ENCODE peak calls at places on chromosomes 3 and 15, in five cellular contexts. F is pancreas, C is cardiac muscle cell, H is colonic mucosa, U is lower lobe of right lung. E is an unnamed sample. For H3K27me3 and H3K36me3, the result is how much of the 10 kb centered on the place peaks cover.

GRCh38 chr3:131802029-131802428 is 232.8 kb downstream of the CPNE4 start:
- DNase-seq in C (no peak), F (no peak), H (no peak), U (no peak), E (no peak)

GRCh38 chr3:104460477-104461406 is 906.0 kb upstream of the ALCAM start:
- DNase-seq in C (peak), H (no peak), F (no peak), U (no peak), E (no peak)

GRCh38 chr3:113054552-113054951 is 63.8 kb downstream of the GTPBP8 start:
- DNase-seq in F (no peak), H (no peak), C (no peak), U (no peak), E (no peak)

GRCh38 chr3:50539356-50539838 is 28.1 kb downstream of the C3orf18 start:
- DNase-seq in C (no peak), U (no peak), F (no peak), H (no peak), E (no peak)

GRCh38 chr3:119945286-119945685 is 149.0 kb downstream of the GSK3B start:
- DNase-seq in H (no peak), F (no peak), C (no peak), U (no peak), E (no peak)

GRCh38 chr3:25897019-25897418 is 107.1 kb downstream of the OXSM start:
- DNase-seq in F (no peak), H (peak), U (no peak), C (peak), E (peak)

GRCh38 chr3:25973111-25973510 is 183.2 kb downstream of the OXSM start:
- DNase-seq in H (no peak), U (no peak), C (no peak), F (no peak), E (no peak)

GRCh38 chr3:33786565-33787327 is 11.7 kb upstream of the PDCD6IP start:
- DNase-seq in C (peak), U (no peak), H (no peak), F (no peak), E (no peak)

GRCh38 chr15:80545078-80545477 is 140.9 kb downstream of the ARNT2 start:
- DNase-seq in C (no peak), F (no peak), H (no peak), U (no peak), E (no peak)

GRCh38 chr3:184218814-184219213 is 10.6 kb upstream of the VWA5B2 start:
- DNase-seq in U (no peak), C (no peak), F (no peak), H (no peak), E (no peak)

GRCh38 chr15:87369269-87369668 is 887.3 kb downstream of the NTRK3 start:
- DNase-seq in C (no peak), U (no peak), H (no peak), F (no peak), E (no peak)

GRCh38 chr3:67700596-67700995 is 46.2 kb upstream of the SUCLG2 start:
- DNase-seq in U (no peak), C (no peak), H (no peak), F (no peak), E (no peak)

GRCh38 chr15:78950906-78951840 is 6.3 kb upstream of the CTSH start:
- DNase-seq in F (no peak), C (no peak), U (no peak), H (no peak), E (no peak)

GRCh38 chr3:18302517-18302916 is 122.6 kb downstream of the SATB1 start:
- DNase-seq in H (no peak), U (no peak), F (peak), C (no peak), E (peak)

GRCh38 chr3:31503456-31503855 is 29.3 kb upstream of the STT3B start:
- DNase-seq in H (no peak), C (no peak), U (no peak), F (no peak), E (no peak)

GRCh38 chr3:69115731-69116130 is 6.7 kb downstream of the LMOD3 start:
- DNase-seq in F (no peak), H (no peak), C (no peak), U (no peak), E (no peak)

GRCh38 chr15:85282504-85283115 is 97.8 kb upstream of the AKAP13 start:
- DNase-seq in F (no peak), H (no peak), U (no peak), C (no peak), E (no peak)

GRCh38 chr15:96403071-96403470 is 72.6 kb downstream of the NR2F2 start:
- DNase-seq in C (no peak), H (no peak), F (no peak), U (no peak), E (no peak)

GRCh38 chr15:96402403-96402802 is 71.9 kb downstream of the NR2F2 start:
- DNase-seq in H (no peak), C (no peak), F (no peak), U (no peak), E (no peak)

GRCh38 chr15:96403932-96404331 is 73.4 kb downstream of the NR2F2 start:
- DNase-seq in H (no peak), F (no peak), U (no peak), C (no peak), E (no peak)

GRCh38 chr15:96406701-96407100 is 76.2 kb downstream of the NR2F2 start:
- DNase-seq in C (no peak), F (no peak), U (no peak), H (no peak), E (no peak)

DNA sequence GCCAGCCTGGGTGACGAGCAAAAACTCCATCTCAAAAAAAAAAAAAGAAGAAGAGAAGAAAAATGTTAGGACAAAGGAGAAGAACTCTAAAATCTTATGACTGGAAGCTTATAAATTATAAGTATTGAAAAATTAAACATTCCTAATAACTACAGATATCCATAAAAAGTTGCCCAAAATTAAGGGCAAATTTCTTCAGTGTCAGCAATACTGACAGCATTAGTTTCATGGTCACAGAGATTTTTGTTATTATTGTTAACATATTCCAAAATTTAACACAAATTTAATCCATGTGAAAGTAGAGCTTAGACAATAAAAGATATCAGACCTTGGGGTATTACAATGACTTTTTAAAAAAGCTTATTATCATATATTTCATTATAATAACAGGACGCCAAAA is 74.1 kb downstream of the NR2F2 start:
- DNase-seq in F (no peak), U (no peak), H (no peak), C (no peak), E (no peak)
- H3K27me3 ChIP-seq in F (under half), U (under half), H (under half), C (half or more), E (half or more)

DNA sequence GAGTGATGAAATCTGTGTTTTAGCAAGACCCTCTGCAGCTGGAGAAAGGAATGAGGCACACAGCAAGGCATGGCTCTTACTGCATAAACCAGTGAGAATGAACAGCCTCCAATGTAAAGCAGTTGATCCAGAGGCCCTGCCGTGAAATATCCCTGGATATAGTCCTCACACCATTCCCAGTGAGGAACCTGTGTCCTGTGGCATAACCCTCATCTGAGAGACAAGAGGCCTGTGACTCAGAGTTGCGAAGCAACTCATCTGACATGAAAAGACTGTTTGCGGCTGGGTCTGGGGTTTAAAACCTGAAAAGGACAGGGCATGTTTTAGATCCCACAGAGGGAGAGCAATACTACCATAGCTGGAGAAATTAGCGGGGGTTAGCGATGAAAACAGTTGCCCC is 165.4 kb upstream of the BHLHE40 start:
- DNase-seq in H (no peak), U (no peak), C (no peak), F (no peak), E (no peak)
- H3K36me3 ChIP-seq in H (under half), U (under half), C (under half), F (under half), E (under half)

DNA sequence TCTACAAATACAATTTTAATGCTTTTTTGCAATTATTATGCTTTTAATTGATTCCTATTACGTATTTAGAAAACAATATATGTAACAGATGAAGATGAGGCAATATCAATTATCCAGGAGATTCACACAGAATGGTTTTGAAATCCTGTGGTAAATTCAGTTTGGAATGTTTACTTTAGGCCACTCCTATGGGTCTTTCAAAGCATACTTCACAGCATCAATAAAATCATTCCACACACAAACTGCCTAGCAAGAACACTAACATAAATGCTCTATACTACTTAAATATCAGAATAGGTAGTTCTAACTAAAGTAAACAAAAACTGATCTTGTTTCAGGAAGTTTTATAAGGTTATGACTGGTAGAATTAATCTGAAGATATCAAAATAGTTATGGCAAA is 90.5 kb downstream of the FAM227B start:
- DNase-seq in F (no peak), C (no peak), U (no peak), H (no peak), E (no peak)
- H3K27ac ChIP-seq in F (no peak), C (no peak), U (no peak), H (no peak), E (no peak)

GRCh38 chr15:33506781-33507180 is 196.0 kb downstream of the RYR3 start:
- DNase-seq in C (no peak), H (no peak), F (no peak), U (no peak), E (no peak)
- H3K27me3 ChIP-seq in C (under half), H (under half), F (under half), U (under half), E (under half)

GRCh38 chr15:57097246-57097645 is 178.8 kb downstream of the TCF12 start:
- DNase-seq in F (no peak), C (no peak), U (no peak), H (no peak), E (no peak)
- H3K36me3 ChIP-seq in F (under half), C (under half), U (under half), H (under half), E (under half)

GRCh38 chr15:99408236-99409096 is 157.2 kb downstream of the LRRC28 start:
- DNase-seq in H (no peak), F (no peak), U (no peak), C (no peak), E (no peak)

GRCh38 chr15:99410477-99410876 is 155.3 kb upstream of the MEF2A start:
- DNase-seq in C (no peak), F (no peak), U (no peak), H (no peak), E (no peak)

GRCh38 chr15:99409097-99409473 is 156.7 kb upstream of the MEF2A start:
- DNase-seq in U (peak), F (no peak), H (peak), C (peak), E (peak)

GRCh38 chr15:99411234-99411633 is 154.6 kb upstream of the MEF2A start:
- DNase-seq in F (no peak), U (no peak), H (no peak), C (no peak), E (no peak)

DNA sequence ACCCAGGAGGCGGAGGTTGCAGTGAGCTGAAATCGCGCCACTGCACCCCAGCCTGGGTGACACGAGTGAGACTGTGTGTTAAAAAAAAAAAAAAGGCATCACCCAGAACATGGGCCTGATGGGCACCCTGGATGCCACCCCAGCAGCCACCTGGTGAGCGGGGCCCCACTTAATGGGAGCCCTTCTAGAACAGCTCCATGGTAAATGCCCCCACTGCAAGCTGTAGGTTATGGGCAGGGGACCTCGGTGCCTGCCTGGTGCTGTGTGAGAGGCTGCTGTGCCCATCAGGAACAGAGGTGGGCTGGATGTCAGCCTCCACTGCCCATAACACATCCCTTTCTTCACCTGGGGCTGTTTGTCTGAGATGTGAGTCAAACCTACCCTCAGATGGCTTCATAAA is 156.2 kb upstream of the MEF2A start:
- DNase-seq in C (no peak), U (no peak), H (no peak), F (no peak), E (no peak)
- H3K27ac ChIP-seq in C (no peak), U (peak), H (no peak), F (no peak), E (no peak)

GRCh38 chr3:54188176-54188791 is 65.9 kb downstream of the CACNA2D3 start:
- DNase-seq in F (peak), H (peak), C (peak), U (no peak), E (peak)

GRCh38 chr3:54191997-54192396 is 69.6 kb downstream of the CACNA2D3 start:
- DNase-seq in C (no peak), U (no peak), H (no peak), F (no peak), E (no peak)

GRCh38 chr3:54193093-54193492 is 70.7 kb downstream of the CACNA2D3 start:
- DNase-seq in U (no peak), H (no peak), C (no peak), F (no peak), E (no peak)

GRCh38 chr3:54196330-54196975 is 74.1 kb downstream of the CACNA2D3 start:
- DNase-seq in H (no peak), U (no peak), C (no peak), F (no peak), E (no peak)

GRCh38 chr3:54191220-54191619 is 68.9 kb downstream of the CACNA2D3 start:
- DNase-seq in H (no peak), F (no peak), U (no peak), C (no peak), E (no peak)
- H3K27me3 ChIP-seq in H (under half), F (under half), U (under half), C (under half), E (under half)

GRCh38 chr15:92930061-92930460 is 29.9 kb downstream of the CHD2 start:
- DNase-seq in C (no peak), U (no peak), F (no peak), H (no peak), E (no peak)
- H3K36me3 ChIP-seq in C (half or more), U (half or more), F (under half), H (under half), E (under half)

E was measured in transverse colon.